ENCODE peak calls at places on chromosomes 12 and 14, in six cellular contexts. W is CD8-positive, alpha-beta memory T cell; Y is AG10803; T is iPS-NIHi11; U is nephron progenitor cell; V is HuH-7. S is an unnamed sample.
A peak's percentile ranks its signal among the peaks of the same experiment; 100 is the strongest.

GRCh38 chr12:6618483-6618882 is 11.3 kb upstream of the CHD4 start:
- DNase-seq in W (no peak), U (no peak), V (no peak), T (no peak), Y (no peak), S (no peak)

GRCh38 chr14:77278461-77279230 is 7.6 kb upstream of the NGB start:
- DNase-seq in Y (no peak), T (no peak), V (no peak), W (no peak), U (no peak), S (no peak)

GRCh38 chr12:114668151-114668891 is 15.7 kb downstream of the TBX3 start:
- DNase-seq in W (no peak), V (peak; percentile 85), Y (peak; percentile 79), U (peak; percentile 78), T (peak; percentile 71), S (peak; percentile 71)

GRCh38 chr12:25692115-25693035 is 139.3 kb upstream of the LMNTD1 start:
- DNase-seq in V (peak; percentile 26), W (no peak), Y (peak; percentile 91), T (no peak), U (no peak), S (no peak)

GRCh38 chr12:109995366-109995702 is 834 bp downstream of the GIT2 start:
- DNase-seq in Y (no peak), T (no peak), U (no peak), W (no peak), V (no peak), S (no peak)

GRCh38 chr12:95102916-95103671 is 29.7 kb upstream of the NR2C1 start:
- DNase-seq in U (no peak), T (peak; percentile 26), Y (peak; percentile 59), W (no peak), V (no peak), S (no peak)

GRCh38 chr12:20810487-20810886 is at the start of gene SLCO1B3:
- DNase-seq in V (no peak), T (no peak), U (no peak), Y (no peak), W (no peak), S (no peak)

GRCh38 chr14:88181072-88181471 is 142.0 kb downstream of the KCNK10 start:
- DNase-seq in W (no peak), V (no peak), T (no peak), Y (no peak), U (no peak), S (no peak)

GRCh38 chr14:36647827-36648753 is 13.6 kb upstream of the PAX9 start:
- DNase-seq in T (peak; percentile 65), W (no peak), V (peak; percentile 50), U (peak; percentile 75), Y (peak; percentile 48), S (peak; percentile 83)

GRCh38 chr14:88352299-88353097 is 29.4 kb upstream of the KCNK10 start:
- DNase-seq in W (no peak), T (no peak), Y (no peak), U (no peak), V (no peak), S (no peak)

GRCh38 chr12:110533607-110534006 is 31.5 kb downstream of the RAD9B start:
- DNase-seq in U (no peak), W (no peak), Y (no peak), T (no peak), V (no peak), S (no peak)

GRCh38 chr14:104930526-104931322 is 6.0 kb downstream of the PLD4 start:
- DNase-seq in W (no peak), Y (no peak), U (no peak), T (no peak), V (no peak), S (no peak)

GRCh38 chr14:63777024-63777423 is 49.2 kb upstream of the SGPP1 start:
- DNase-seq in T (no peak), V (no peak), U (no peak), W (no peak), Y (peak; percentile 61), S (no peak)

GRCh38 chr12:8680533-8680932 is 17.3 kb upstream of the RIMKLB start:
- DNase-seq in T (peak; percentile 42), Y (no peak), W (no peak), U (no peak), V (no peak), S (no peak)

GRCh38 chr12:47775100-47775911 is 2.3 kb downstream of the SLC48A1 start:
- DNase-seq in U (no peak), Y (peak; percentile 50), W (no peak), T (no peak), V (no peak), S (no peak)

GRCh38 chr12:93243689-93244513 is 133.8 kb upstream of the NUDT4 start:
- DNase-seq in Y (peak; percentile 86), V (peak; percentile 48), U (no peak), W (no peak), T (no peak), S (no peak)

GRCh38 chr14:102363182-102363952 is 626 bp downstream of the TECPR2 start:
- DNase-seq in W (peak; percentile 8), V (peak; percentile 20), Y (peak; percentile 35), T (peak; percentile 52), U (no peak), S (peak; percentile 94)

GRCh38 chr14:104389326-104390220 is 190.0 kb upstream of the C14orf180 start:
- DNase-seq in V (no peak), U (no peak), W (no peak), Y (no peak), T (no peak), S (peak; percentile 15)

GRCh38 chr14:76863724-76864407 is 37.7 kb downstream of the LRRC74A start:
- DNase-seq in T (no peak), W (no peak), V (no peak), U (no peak), Y (no peak), S (peak; percentile 81)

GRCh38 chr14:50666772-50667490 is 1.2 kb downstream of the SAV1 start:
- DNase-seq in U (peak; percentile 33), V (no peak), Y (peak; percentile 79), W (peak; percentile 13), T (peak; percentile 34), S (no peak)

GRCh38 chr12:66662729-66663128 is 16.1 kb downstream of the GRIP1 start:
- DNase-seq in V (no peak), Y (peak; percentile 30), U (no peak), W (no peak), T (no peak), S (no peak)

GRCh38 chr12:111010061-111010460 is 89.7 kb upstream of the MYL2 start:
- DNase-seq in V (no peak), T (no peak), W (no peak), Y (no peak), U (no peak), S (no peak)

GRCh38 chr12:93722757-93723567 is 45.8 kb downstream of the CRADD start:
- DNase-seq in T (no peak), U (no peak), W (no peak), Y (peak; percentile 27), V (no peak), S (no peak)

GRCh38 chr14:68307769-68308168 is 485.1 kb downstream of the ZFP36L1 start:
- DNase-seq in U (no peak), W (no peak), T (no peak), Y (peak; percentile 87), V (no peak), S (no peak)

GRCh38 chr12:57430117-57430930 is 519 bp downstream of the R3HDM2 start:
- DNase-seq in T (no peak), V (no peak), U (peak; percentile 78), Y (peak; percentile 25), W (peak; percentile 32), S (peak; percentile 51)

GRCh38 chr14:106455026-106455425 is 928.6 kb downstream of the TMEM121 start:
- DNase-seq in T (no peak), V (no peak), Y (no peak), U (no peak), W (no peak), S (no peak)

GRCh38 chr12:121050725-121051124 is 11.7 kb upstream of the OASL start:
- DNase-seq in U (no peak), Y (no peak), T (no peak), V (no peak), W (no peak), S (no peak)

GRCh38 chr12:26740991-26741390 is 92.0 kb downstream of the ITPR2 start:
- DNase-seq in U (no peak), V (no peak), Y (no peak), T (no peak), W (no peak), S (peak; percentile 36)

GRCh38 chr14:99127651-99128167 is 144.3 kb downstream of the BCL11B start:
- DNase-seq in W (no peak), V (no peak), Y (no peak), U (no peak), T (no peak), S (peak; percentile 23)

GRCh38 chr14:92493492-92493891 is 20.1 kb upstream of the RIN3 start:
- DNase-seq in W (no peak), Y (no peak), T (no peak), U (no peak), V (no peak), S (no peak)

GRCh38 chr14:97777622-97778021 is 980.4 kb downstream of the VRK1 start:
- DNase-seq in T (no peak), W (no peak), Y (no peak), V (no peak), U (no peak), S (no peak)

GRCh38 chr14:92348154-92348553 is 25.2 kb downstream of the SLC24A4 start:
- DNase-seq in Y (no peak), V (peak; percentile 62), U (no peak), W (no peak), T (no peak), S (no peak)

GRCh38 chr12:111311011-111311410 is 57.9 kb downstream of the PHETA1 start:
- DNase-seq in U (no peak), Y (no peak), V (no peak), W (no peak), T (no peak), S (no peak)